ENCODE peak calls at places on chromosomes 7 and 10, in five cellular contexts. One of them, this sample, is unnamed.

GRCh38 chr10:75395955-75396860 is 5.4 kb downstream of the ZNF503 start:
- DNase-seq in body of pancreas: peak
- DNase-seq in HCEC 1CT: peak
- DNase-seq in H1: no peak
- DNase-seq in activated naive CD4-positive, alpha-beta T cell: no peak
- DNase-seq in this sample: no peak

GRCh38 chr7:98641646-98642489 is 24.8 kb downstream of the NPTX2 start:
- DNase-seq in body of pancreas: no peak
- DNase-seq in HCEC 1CT: no peak
- DNase-seq in H1: no peak
- DNase-seq in activated naive CD4-positive, alpha-beta T cell: no peak
- DNase-seq in this sample: no peak

GRCh38 chr10:69567920-69568319 is 5.3 kb downstream of the NEUROG3 start:
- DNase-seq in body of pancreas: peak
- DNase-seq in HCEC 1CT: peak
- DNase-seq in H1: no peak
- DNase-seq in activated naive CD4-positive, alpha-beta T cell: no peak
- DNase-seq in this sample: no peak

GRCh38 chr10:118953598-118953997 is 75.9 kb upstream of the NANOS1 start:
- DNase-seq in body of pancreas: no peak
- DNase-seq in HCEC 1CT: no peak
- DNase-seq in H1: no peak
- DNase-seq in activated naive CD4-positive, alpha-beta T cell: no peak
- DNase-seq in this sample: no peak

GRCh38 chr10:24574578-24575155 is 149.0 kb downstream of the ARHGAP21 start:
- DNase-seq in body of pancreas: no peak
- DNase-seq in HCEC 1CT: no peak
- DNase-seq in H1: no peak
- DNase-seq in activated naive CD4-positive, alpha-beta T cell: no peak
- DNase-seq in this sample: no peak

GRCh38 chr10:80662429-80663211 is 124.9 kb downstream of the SH2D4B start:
- DNase-seq in body of pancreas: peak
- DNase-seq in HCEC 1CT: peak
- DNase-seq in H1: peak
- DNase-seq in activated naive CD4-positive, alpha-beta T cell: peak
- DNase-seq in this sample: peak

GRCh38 chr7:67786021-67786420 is 789.4 kb downstream of the TYW1 start:
- DNase-seq in body of pancreas: no peak
- DNase-seq in HCEC 1CT: no peak
- DNase-seq in H1: no peak
- DNase-seq in activated naive CD4-positive, alpha-beta T cell: no peak
- DNase-seq in this sample: no peak

GRCh38 chr7:12378389-12378788 is 25.3 kb downstream of the VWDE start:
- DNase-seq in body of pancreas: no peak
- DNase-seq in HCEC 1CT: no peak
- DNase-seq in H1: no peak
- DNase-seq in activated naive CD4-positive, alpha-beta T cell: no peak
- DNase-seq in this sample: no peak

GRCh38 chr7:43791-44540 is 148.4 kb upstream of the FAM20C start:
- DNase-seq in body of pancreas: no peak
- DNase-seq in HCEC 1CT: no peak
- DNase-seq in H1: no peak
- DNase-seq in activated naive CD4-positive, alpha-beta T cell: no peak
- DNase-seq in this sample: no peak

GRCh38 chr7:5677538-5678294 is 103.7 kb downstream of the RNF216 start:
- DNase-seq in body of pancreas: peak
- DNase-seq in HCEC 1CT: peak
- DNase-seq in H1: no peak
- DNase-seq in activated naive CD4-positive, alpha-beta T cell: no peak
- DNase-seq in this sample: peak

GRCh38 chr10:100185364-100186252 is at the start of gene ERLIN1:
- DNase-seq in body of pancreas: peak
- DNase-seq in HCEC 1CT: peak
- DNase-seq in H1: peak
- DNase-seq in activated naive CD4-positive, alpha-beta T cell: peak
- DNase-seq in this sample: peak

GRCh38 chr10:42548254-42548653 is 90.1 kb downstream of the ZNF33B start:
- DNase-seq in body of pancreas: no peak
- DNase-seq in HCEC 1CT: no peak
- DNase-seq in H1: no peak
- DNase-seq in activated naive CD4-positive, alpha-beta T cell: no peak
- DNase-seq in this sample: no peak